ENCODE peak calls at places on chromosome 12, in five cellular contexts. T is stomach, G is bronchial epithelial cell, Y is GM12878, S is pancreas. Q is an unnamed sample. For H3K27me3, the result is how much of the 10 kb centered on the place peaks cover.

GRCh38 chr12:124752437-124753229 is 111.0 kb downstream of the SCARB1 start:
- DNase-seq in S (no peak), T (no peak), G (no peak), Y (no peak), Q (no peak)

GRCh38 chr12:26918321-26919215 is 19.2 kb downstream of the INTS13 start:
- DNase-seq in Y (no peak), S (no peak), G (no peak), T (no peak), Q (no peak)

GRCh38 chr12:19000836-19001235 is 128.7 kb upstream of the PLEKHA5 start:
- DNase-seq in Y (no peak), S (no peak), T (no peak), G (no peak), Q (no peak)

GRCh38 chr12:69527506-69528272 is 57.5 kb downstream of the FRS2 start:
- DNase-seq in Y (no peak), G (peak), S (no peak), T (no peak), Q (no peak)

GRCh38 chr12:100668939-100669536 is 95.6 kb downstream of the GAS2L3 start:
- DNase-seq in T (peak), G (peak), S (peak), Y (no peak), Q (peak)

GRCh38 chr12:117409286-117409685 is 47.9 kb upstream of the NOS1 start:
- DNase-seq in Y (no peak), T (no peak), G (no peak), S (no peak), Q (no peak)

GRCh38 chr12:107415066-107415465 is 270.5 kb upstream of the PWP1 start:
- DNase-seq in Y (no peak), S (no peak), T (no peak), G (peak), Q (no peak)

GRCh38 chr12:113097716-113098427 is 37.7 kb downstream of the RASAL1 start:
- DNase-seq in T (no peak), Y (no peak), G (no peak), S (peak), Q (peak)

GRCh38 chr12:4224211-4224878 is 49.2 kb upstream of the CCND2 start:
- DNase-seq in G (no peak), S (no peak), T (no peak), Y (no peak), Q (no peak)

GRCh38 chr12:131671276-131671675 is 39.6 kb upstream of the SFSWAP start:
- DNase-seq in S (no peak), T (no peak), G (no peak), Y (no peak), Q (no peak)

GRCh38 chr12:26869908-26870459 is 37.0 kb upstream of the ITPR2 start:
- DNase-seq in Y (no peak), G (no peak), T (no peak), S (no peak), Q (no peak)

GRCh38 chr12:98499668-98500456 is 15.5 kb upstream of the TMPO start:
- DNase-seq in T (no peak), G (no peak), Y (no peak), S (peak), Q (no peak)
- H3K4me3 ChIP-seq in T (no peak), G (no peak), Y (no peak), S (no peak), Q (no peak)

DNA sequence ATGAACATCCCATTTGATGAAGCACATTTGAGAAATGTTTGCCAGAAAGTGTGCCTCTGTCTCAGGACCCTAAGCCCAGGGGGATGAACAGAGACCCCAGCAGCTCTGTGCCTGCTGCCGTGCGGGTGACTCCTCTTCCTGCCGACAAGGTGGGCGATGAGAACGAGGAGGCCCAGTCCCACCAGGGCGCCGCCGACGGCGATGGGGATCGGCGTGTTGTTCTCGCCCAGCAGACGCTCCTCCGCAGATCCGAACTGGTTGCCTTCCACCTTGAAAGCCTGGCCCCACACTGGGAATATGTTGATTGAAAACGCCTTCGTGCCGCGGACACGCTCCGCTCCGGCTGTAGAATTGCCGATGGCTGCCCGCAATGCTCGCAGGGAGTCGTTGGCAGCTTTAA is 44.1 kb downstream of the LRTM2 start:
- DNase-seq in G (no peak), T (peak), Y (no peak), S (no peak), Q (no peak)
- H3K27me3 ChIP-seq in G (under half), T (under half), Y (under half), S (under half), Q (half or more)

DNA sequence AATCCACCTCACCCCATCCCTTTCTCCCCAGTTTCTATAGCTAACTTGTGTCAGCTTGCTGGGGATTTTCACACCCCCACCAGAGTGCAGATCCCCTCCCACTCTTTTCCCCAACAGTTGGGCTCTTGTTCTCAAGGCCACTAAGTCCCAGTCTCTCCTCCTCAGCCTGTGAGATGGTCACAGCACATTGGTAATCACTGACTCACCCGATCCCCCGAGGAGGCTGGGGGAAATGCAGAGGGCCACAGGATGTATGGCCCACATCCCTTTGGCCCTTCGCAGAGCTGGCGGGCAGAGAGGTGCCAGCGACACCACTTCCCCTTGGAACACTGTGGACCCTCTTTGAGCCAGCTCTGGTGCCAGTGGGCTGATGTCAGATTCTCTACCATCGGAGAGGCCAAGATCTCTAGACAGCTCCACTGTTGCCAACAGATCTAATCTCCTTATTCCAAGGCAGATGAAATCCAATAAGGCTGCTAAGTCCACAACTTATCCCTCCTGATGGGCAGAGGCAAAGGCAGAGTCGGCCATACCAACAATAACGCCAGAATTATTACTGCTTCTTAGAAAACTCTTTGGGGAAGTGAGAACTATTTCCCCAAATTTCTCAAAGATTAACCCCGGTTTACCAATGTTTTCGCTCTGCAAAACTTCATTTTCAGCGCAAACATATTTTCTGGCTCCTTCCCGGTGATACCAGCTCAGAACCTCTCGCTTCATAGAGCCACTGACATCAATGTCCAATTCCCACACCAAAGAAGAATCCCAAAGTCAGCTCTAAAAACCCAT is 1.5 kb downstream of the FMNL3 start:
- DNase-seq in T (no peak), S (peak), Y (no peak), G (peak), Q (peak)
- H3K4me3 ChIP-seq in T (peak), S (no peak), Y (peak), G (no peak), Q (peak)

GRCh38 chr12:53966070-53966384 is 6.9 kb upstream of the HOXC11 start:
- DNase-seq in T (no peak), Y (no peak), S (no peak), G (no peak), Q (no peak)

GRCh38 chr12:53966385-53967133 is 6.4 kb upstream of the HOXC11 start:
- DNase-seq in G (no peak), Y (no peak), S (no peak), T (no peak), Q (no peak)

GRCh38 chr12:53963434-53964314 is 9.0 kb downstream of the HOXC12 start:
- DNase-seq in G (no peak), Y (no peak), S (no peak), T (no peak), Q (no peak)

GRCh38 chr12:53964315-53964713 is 8.6 kb upstream of the HOXC11 start:
- DNase-seq in S (no peak), G (no peak), T (no peak), Y (no peak), Q (no peak)

DNA sequence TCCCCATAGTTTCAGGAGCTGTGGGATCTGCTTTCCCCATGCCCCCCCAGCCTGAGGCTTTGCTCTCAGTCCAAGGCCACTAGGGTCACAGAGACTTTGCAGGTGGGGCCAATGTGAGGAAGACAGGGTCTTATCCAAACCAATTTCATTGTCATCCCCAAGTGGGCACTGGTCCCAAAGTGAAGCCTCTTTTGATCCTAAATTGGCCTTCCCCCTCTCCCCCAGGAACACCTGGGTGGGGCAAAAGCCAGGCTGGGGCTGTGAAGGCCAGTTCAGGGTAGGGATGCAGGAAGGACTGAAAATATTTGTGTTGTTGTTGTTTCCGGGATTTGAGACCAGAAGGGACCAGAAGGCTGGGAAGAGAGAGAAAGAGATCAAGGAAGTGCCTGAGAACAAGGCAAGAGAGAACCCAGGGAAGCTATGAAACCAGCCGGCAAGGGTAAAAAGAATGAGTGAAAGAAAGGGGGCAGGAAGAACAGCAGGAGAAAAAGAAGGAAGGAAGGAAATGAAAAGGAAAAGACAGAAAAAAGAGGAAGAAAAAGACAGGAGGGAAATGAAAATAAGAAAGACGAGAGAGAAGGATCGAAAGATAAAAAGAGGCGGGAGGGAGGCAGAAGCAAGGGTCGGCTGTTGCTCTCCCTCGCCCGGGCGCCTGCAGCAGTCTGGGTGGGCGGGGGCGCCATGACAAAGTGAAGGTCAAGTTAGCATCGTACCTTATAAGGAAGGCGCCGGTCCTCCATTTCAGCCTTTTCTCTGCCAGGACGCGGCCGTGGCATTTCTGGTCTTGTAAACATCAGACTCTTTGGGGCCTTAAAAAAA is 7.5 kb upstream of the HOXC11 start:
- DNase-seq in T (no peak), S (no peak), G (no peak), Y (no peak), Q (no peak)
- H3K27me3 ChIP-seq in T (half or more), S (under half), G (half or more), Y (half or more), Q (half or more)